ENCODE peak calls at places on chromosome 14, in seven cellular contexts. Q is mammary epithelial cell, V is upper lobe of left lung, G is neural progenitor cell, J is adrenal gland, B is SJSA1, H is Panc1. D is an unnamed sample. For H3K9me3 and H3K4me1, the result is how much of the 10 kb centered on the place peaks cover.

GRCh38 chr14:105899657-105900397 is 373.4 kb downstream of the TMEM121 start:
- DNase-seq in Q (no peak), V (peak), G (no peak), J (no peak), B (no peak), H (no peak), D (no peak)

GRCh38 chr14:103194256-103195045 is 71.2 kb downstream of the TNFAIP2 start:
- DNase-seq in Q (peak), V (no peak), G (no peak), J (no peak), B (no peak), H (no peak), D (no peak)

GRCh38 chr14:100786131-100786530 is 39.8 kb upstream of the MEG3 start:
- DNase-seq in Q (no peak), V (no peak), G (no peak), J (no peak), B (no peak), H (no peak), D (no peak)

GRCh38 chr14:31902002-31902401 is 175.1 kb upstream of the ARHGAP5 start:
- DNase-seq in Q (peak), V (no peak), G (no peak), J (no peak), B (no peak), H (no peak), D (peak)

GRCh38 chr14:101714394-101714793 is 47.1 kb upstream of the PPP2R5C start:
- DNase-seq in Q (no peak), V (no peak), G (no peak), J (no peak), B (no peak), H (no peak), D (no peak)

GRCh38 chr14:37230551-37231194 is 32.9 kb downstream of the MIPOL1 start:
- DNase-seq in Q (peak), V (no peak), G (peak), J (peak), B (no peak), H (no peak), D (peak)

GRCh38 chr14:98167702-98168101 is 1104.3 kb downstream of the BCL11B start:
- DNase-seq in Q (no peak), V (peak), G (no peak), J (no peak), B (no peak), H (no peak), D (no peak)

GRCh38 chr14:22549981-22550670 is 38.9 kb downstream of the DAD1 start:
- DNase-seq in Q (no peak), V (peak), G (no peak), J (no peak), B (peak), H (no peak), D (no peak)

GRCh38 chr14:35897616-35898111 is 71.5 kb downstream of the BRMS1L start:
- DNase-seq in Q (no peak), V (peak), G (peak), J (no peak), B (no peak), H (no peak), D (peak)

GRCh38 chr14:68976160-68977067 is 2.7 kb downstream of the ACTN1 start:
- DNase-seq in Q (peak), V (no peak), G (no peak), J (no peak), B (no peak), H (no peak), D (peak)

GRCh38 chr14:67416085-67416484 is 4.1 kb upstream of the PLEK2 start:
- DNase-seq in Q (no peak), V (no peak), G (no peak), J (peak), B (no peak), H (no peak), D (no peak)

GRCh38 chr14:71588028-71588427 is 344.2 kb upstream of the RGS6 start:
- DNase-seq in Q (no peak), V (no peak), G (no peak), J (peak), B (no peak), H (no peak), D (no peak)

GRCh38 chr14:51302319-51303030 is 62.4 kb downstream of the TMX1 start:
- DNase-seq in Q (no peak), V (no peak), G (no peak), J (no peak), B (no peak), H (no peak), D (no peak)

GRCh38 chr14:80390911-80391310 is 179.6 kb upstream of the DIO2 start:
- DNase-seq in Q (peak), V (no peak), G (peak), J (no peak), B (peak), H (no peak), D (no peak)

GRCh38 chr14:90999299-90999698 is 61.1 kb downstream of the RPS6KA5 start:
- DNase-seq in Q (no peak), V (no peak), G (peak), J (no peak), B (no peak), H (no peak), D (no peak)

GRCh38 chr14:51859136-51859535 is 1.3 kb upstream of the GNG2 start:
- DNase-seq in Q (no peak), V (no peak), G (no peak), J (no peak), B (no peak), H (no peak), D (no peak)

GRCh38 chr14:22567437-22567836 is 21.6 kb downstream of the DAD1 start:
- DNase-seq in Q (no peak), V (no peak), G (no peak), J (no peak), B (no peak), H (no peak), D (no peak)

GRCh38 chr14:31950760-31951637 is 126.1 kb upstream of the ARHGAP5 start:
- DNase-seq in Q (peak), V (peak), G (peak), J (no peak), B (peak), H (no peak), D (peak)

GRCh38 chr14:29426083-29426482 is 501.6 kb downstream of the PRKD1 start:
- DNase-seq in Q (no peak), V (no peak), G (no peak), J (no peak), B (no peak), H (no peak), D (no peak)
- H3K9me3 ChIP-seq in Q (under half), V (under half), G (under half), J (under half), B (under half), H (under half), D (under half)

GRCh38 chr14:77032483-77032853 is 4.0 kb upstream of the IRF2BPL start:
- DNase-seq in Q (no peak), V (no peak), G (no peak), J (no peak), B (no peak), H (no peak), D (no peak)
- H3K4me3 ChIP-seq in Q (no peak), V (peak), G (peak), J (peak), B (peak), H (no peak), D (no peak)

GRCh38 chr14:64864258-64864657 is 15.4 kb downstream of the SPTB start:
- DNase-seq in Q (no peak), V (no peak), G (no peak), J (no peak), B (no peak), H (no peak), D (no peak)
- H3K4me1 ChIP-seq in Q (under half), V (under half), G (under half), J (under half), B (under half), H (under half), D (under half)

DNA sequence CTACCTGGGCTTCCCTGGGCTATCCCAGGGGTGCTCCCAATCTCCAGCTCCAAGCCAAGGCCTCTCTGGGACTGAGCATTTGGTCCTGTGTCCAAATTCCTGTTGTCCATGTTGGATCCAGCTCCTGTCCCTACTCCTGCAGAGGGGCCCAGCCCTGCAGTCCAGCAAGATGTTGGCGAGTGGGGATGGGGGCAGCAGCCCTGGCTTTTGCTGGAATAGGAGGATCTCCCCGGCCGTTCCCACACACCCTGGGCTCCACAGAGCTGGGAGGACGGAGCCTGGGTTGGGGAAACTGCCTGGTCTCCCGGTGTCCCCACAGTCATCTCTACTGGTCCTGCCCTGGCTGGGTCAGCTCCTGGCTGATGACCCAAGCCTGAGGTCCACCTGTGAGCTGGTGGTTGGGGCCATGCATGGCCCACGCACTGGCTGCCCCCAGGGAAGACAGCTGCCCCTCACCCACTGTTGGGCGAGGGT is 219.6 kb upstream of the C14orf180 start:
- DNase-seq in Q (no peak), V (peak), G (no peak), J (peak), B (no peak), H (no peak), D (no peak)
- H3K9me3 ChIP-seq in Q (under half), V (under half), G (under half), J (under half), B (under half), H (under half), D (under half)

DNA sequence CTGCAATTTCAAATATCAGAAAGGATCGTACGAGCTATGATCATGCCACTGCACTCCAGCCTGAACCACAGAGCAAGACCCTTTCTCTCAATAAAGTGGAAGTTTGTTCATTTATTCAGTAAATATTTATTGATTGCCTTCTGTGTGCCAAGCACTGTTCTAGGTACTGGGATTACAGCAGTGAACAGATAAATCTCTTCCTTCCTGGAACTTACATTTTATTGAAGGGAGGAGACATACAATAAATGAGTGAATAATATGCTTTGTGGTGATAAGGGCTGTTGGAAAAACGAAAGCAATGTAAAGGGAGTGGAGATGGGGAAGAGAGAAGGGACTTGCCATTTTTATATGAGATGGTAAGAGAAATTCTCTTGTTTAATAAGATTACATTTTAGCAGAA is 1.6 kb downstream of the GSKIP start:
- DNase-seq in Q (no peak), V (no peak), G (no peak), J (no peak), B (no peak), H (no peak), D (peak)
- H3K4me3 ChIP-seq in Q (no peak), V (no peak), G (peak), J (no peak), B (no peak), H (no peak), D (no peak)

D was measured in small intestine.